ENCODE peak calls at places on chromosomes 6 and 20, in five cellular contexts. E, Q, V, M and L are unnamed samples.

GRCh38 chr20:44442298-44443070 is 33.2 kb upstream of the TTPAL start:
- DNase-seq in E (no peak), Q (peak), V (no peak), M (no peak), L (no peak)

GRCh38 chr6:151167034-151167433 is 72.7 kb upstream of the AKAP12 start:
- DNase-seq in E (no peak), Q (no peak), V (no peak), M (no peak), L (no peak)

GRCh38 chr20:6768228-6769185 is 1.0 kb downstream of the BMP2 start:
- DNase-seq in E (peak), Q (no peak), V (no peak), M (peak), L (no peak)

GRCh38 chr6:6704423-6705060 is 116.0 kb downstream of the LY86 start:
- DNase-seq in E (no peak), Q (no peak), V (no peak), M (no peak), L (no peak)

GRCh38 chr20:10313215-10313614 is 94.6 kb downstream of the SNAP25 start:
- DNase-seq in E (no peak), Q (no peak), V (no peak), M (no peak), L (no peak)

GRCh38 chr20:33746325-33746998 is 14.7 kb downstream of the ZNF341 start:
- DNase-seq in E (no peak), Q (no peak), V (no peak), M (no peak), L (no peak)

GRCh38 chr6:161318456-161318855 is 44.6 kb upstream of the AGPAT4 start:
- DNase-seq in E (no peak), Q (no peak), V (no peak), M (peak), L (no peak)

GRCh38 chr6:128414943-128415342 is 105.5 kb downstream of the PTPRK start:
- DNase-seq in E (no peak), Q (no peak), V (no peak), M (no peak), L (no peak)

GRCh38 chr6:166715065-166715464 is 88.0 kb upstream of the RPS6KA2 start:
- DNase-seq in E (no peak), Q (no peak), V (no peak), M (no peak), L (no peak)

GRCh38 chr6:12844284-12845223 is 128.0 kb downstream of the PHACTR1 start:
- DNase-seq in E (no peak), Q (peak), V (no peak), M (no peak), L (peak)

GRCh38 chr6:56370591-56371198 is 123.3 kb upstream of the COL21A1 start:
- DNase-seq in E (no peak), Q (peak), V (no peak), M (no peak), L (peak)